ENCODE peak calls at places on chromosomes 12 and 14, in nine cellular contexts. One of them, this sample, is unnamed. For H3K27me3, the result is how much of the 10 kb centered on the place peaks cover.

GRCh38 chr12:76738824-76739579 is 24.9 kb upstream of the ZDHHC17 start:
- DNase-seq in HCT116: no peak
- DNase-seq in sigmoid colon: no peak
- DNase-seq in PC-9: no peak
- DNase-seq in GM12878: no peak
- DNase-seq in transverse colon: peak
- DNase-seq in Peyer's patch: no peak
- DNase-seq in endodermal cell: peak
- DNase-seq in thoracic aorta: no peak
- DNase-seq in this sample: no peak

GRCh38 chr12:116133609-116134214 is 143.8 kb downstream of the MED13L start:
- DNase-seq in thoracic aorta: no peak
- DNase-seq in endodermal cell: no peak
- DNase-seq in sigmoid colon: no peak
- DNase-seq in PC-9: no peak
- DNase-seq in GM12878: no peak
- DNase-seq in HCT116: no peak
- DNase-seq in Peyer's patch: no peak
- DNase-seq in transverse colon: no peak
- DNase-seq in this sample: no peak

GRCh38 chr12:97476255-97476654 is 13.7 kb downstream of the RMST start:
- DNase-seq in HCT116: no peak
- DNase-seq in thoracic aorta: no peak
- DNase-seq in Peyer's patch: no peak
- DNase-seq in endodermal cell: no peak
- DNase-seq in GM12878: no peak
- DNase-seq in sigmoid colon: no peak
- DNase-seq in transverse colon: no peak
- DNase-seq in PC-9: no peak
- DNase-seq in this sample: no peak

GRCh38 chr14:52926994-52927393 is 23.9 kb downstream of the FERMT2 start:
- DNase-seq in GM12878: no peak
- DNase-seq in thoracic aorta: no peak
- DNase-seq in endodermal cell: no peak
- DNase-seq in HCT116: no peak
- DNase-seq in PC-9: no peak
- DNase-seq in sigmoid colon: no peak
- DNase-seq in transverse colon: no peak
- DNase-seq in Peyer's patch: no peak
- DNase-seq in this sample: no peak

GRCh38 chr12:109621864-109622485 is 48.4 kb downstream of the MVK start:
- DNase-seq in HCT116: no peak
- DNase-seq in Peyer's patch: no peak
- DNase-seq in PC-9: no peak
- DNase-seq in thoracic aorta: no peak
- DNase-seq in sigmoid colon: no peak
- DNase-seq in GM12878: no peak
- DNase-seq in endodermal cell: no peak
- DNase-seq in transverse colon: no peak
- DNase-seq in this sample: no peak

GRCh38 chr14:74933925-74934435 is 10.9 kb upstream of the RPS6KL1 start:
- DNase-seq in Peyer's patch: no peak
- DNase-seq in transverse colon: no peak
- DNase-seq in HCT116: no peak
- DNase-seq in GM12878: no peak
- DNase-seq in thoracic aorta: no peak
- DNase-seq in sigmoid colon: no peak
- DNase-seq in PC-9: no peak
- DNase-seq in endodermal cell: no peak
- DNase-seq in this sample: no peak

GRCh38 chr12:121060149-121061001 is 21.3 kb upstream of the OASL start:
- DNase-seq in transverse colon: peak
- DNase-seq in HCT116: peak
- DNase-seq in GM12878: peak
- DNase-seq in thoracic aorta: no peak
- DNase-seq in Peyer's patch: peak
- DNase-seq in endodermal cell: peak
- DNase-seq in sigmoid colon: no peak
- DNase-seq in PC-9: peak
- DNase-seq in this sample: no peak

GRCh38 chr12:93662961-93663728 is 14.0 kb upstream of the CRADD start:
- DNase-seq in sigmoid colon: no peak
- DNase-seq in GM12878: no peak
- DNase-seq in endodermal cell: no peak
- DNase-seq in PC-9: no peak
- DNase-seq in HCT116: no peak
- DNase-seq in Peyer's patch: peak
- DNase-seq in thoracic aorta: no peak
- DNase-seq in transverse colon: no peak
- DNase-seq in this sample: no peak

GRCh38 chr12:15322164-15323054 is at the start of gene PTPRO:
- DNase-seq in thoracic aorta: no peak
- DNase-seq in transverse colon: no peak
- DNase-seq in GM12878: no peak
- DNase-seq in sigmoid colon: no peak
- DNase-seq in Peyer's patch: no peak
- DNase-seq in PC-9: no peak
- DNase-seq in endodermal cell: peak
- DNase-seq in HCT116: no peak
- DNase-seq in this sample: no peak

GRCh38 chr12:76685246-76685678 is 78.7 kb upstream of the ZDHHC17 start:
- DNase-seq in sigmoid colon: no peak
- DNase-seq in endodermal cell: peak
- DNase-seq in GM12878: no peak
- DNase-seq in PC-9: no peak
- DNase-seq in transverse colon: peak
- DNase-seq in thoracic aorta: no peak
- DNase-seq in Peyer's patch: no peak
- DNase-seq in HCT116: no peak
- DNase-seq in this sample: no peak

GRCh38 chr14:49969961-49970360 is 77.1 kb downstream of the ARF6 start:
- DNase-seq in Peyer's patch: no peak
- DNase-seq in GM12878: no peak
- DNase-seq in transverse colon: no peak
- DNase-seq in PC-9: no peak
- DNase-seq in HCT116: no peak
- DNase-seq in endodermal cell: no peak
- DNase-seq in thoracic aorta: no peak
- DNase-seq in sigmoid colon: no peak
- DNase-seq in this sample: no peak

GRCh38 chr14:89206426-89206825 is 210.6 kb downstream of the FOXN3 start:
- DNase-seq in Peyer's patch: no peak
- DNase-seq in PC-9: no peak
- DNase-seq in HCT116: no peak
- DNase-seq in sigmoid colon: no peak
- DNase-seq in transverse colon: no peak
- DNase-seq in GM12878: no peak
- DNase-seq in thoracic aorta: no peak
- DNase-seq in endodermal cell: no peak
- DNase-seq in this sample: no peak

GRCh38 chr12:70443274-70443673 is 77.2 kb downstream of the KCNMB4 start:
- DNase-seq in thoracic aorta: no peak
- DNase-seq in sigmoid colon: no peak
- DNase-seq in PC-9: no peak
- DNase-seq in HCT116: no peak
- DNase-seq in Peyer's patch: no peak
- DNase-seq in transverse colon: no peak
- DNase-seq in GM12878: no peak
- DNase-seq in endodermal cell: no peak
- DNase-seq in this sample: no peak

GRCh38 chr12:41709463-41710285 is 435.0 kb downstream of the GXYLT1 start:
- DNase-seq in thoracic aorta: no peak
- DNase-seq in PC-9: no peak
- DNase-seq in Peyer's patch: no peak
- DNase-seq in transverse colon: no peak
- DNase-seq in endodermal cell: no peak
- DNase-seq in sigmoid colon: no peak
- DNase-seq in GM12878: no peak
- DNase-seq in HCT116: no peak
- DNase-seq in this sample: peak

GRCh38 chr12:49945394-49946080 is 5.0 kb upstream of the AQP2 start:
- DNase-seq in transverse colon: peak
- DNase-seq in endodermal cell: peak
- DNase-seq in Peyer's patch: peak
- DNase-seq in sigmoid colon: peak
- DNase-seq in HCT116: peak
- DNase-seq in PC-9: peak
- DNase-seq in thoracic aorta: peak
- DNase-seq in GM12878: peak
- DNase-seq in this sample: peak
- H3K4me3 ChIP-seq in transverse colon: no peak
- H3K4me3 ChIP-seq in endodermal cell: peak
- H3K4me3 ChIP-seq in Peyer's patch: no peak
- H3K4me3 ChIP-seq in sigmoid colon: no peak
- H3K4me3 ChIP-seq in HCT116: no peak
- H3K4me3 ChIP-seq in PC-9: no peak
- H3K4me3 ChIP-seq in thoracic aorta: peak
- H3K4me3 ChIP-seq in GM12878: no peak
- H3K4me3 ChIP-seq in this sample: no peak

DNA sequence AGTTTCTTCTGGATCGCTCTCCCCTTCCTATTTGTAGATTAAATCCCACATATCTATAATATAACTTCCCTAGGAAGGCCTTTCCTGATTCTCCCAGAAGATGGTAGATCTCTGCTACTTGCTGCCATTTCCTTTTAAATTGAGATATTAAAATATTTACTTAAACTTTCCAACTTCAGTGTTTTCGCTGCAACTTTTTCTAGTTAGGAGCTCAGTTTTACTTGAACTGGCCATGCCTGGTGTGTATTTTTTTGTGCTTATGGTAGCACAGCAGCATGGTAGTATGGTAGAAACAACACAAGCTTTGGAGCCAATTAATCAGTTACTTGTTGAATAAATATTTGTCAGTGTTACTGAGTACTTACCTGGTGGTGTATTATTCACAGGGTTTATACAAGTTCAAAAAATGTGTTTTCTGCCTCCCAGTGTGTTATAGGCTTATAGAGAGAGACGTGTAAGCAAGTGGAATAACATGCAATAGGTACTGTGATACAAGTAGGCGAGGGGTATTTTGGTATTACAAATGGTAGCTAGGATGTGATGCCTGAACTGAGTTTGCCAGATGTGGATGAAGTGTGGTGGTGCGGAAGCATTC is 2.9 kb downstream of the POLR3B start:
- DNase-seq in sigmoid colon: no peak
- DNase-seq in Peyer's patch: no peak
- DNase-seq in HCT116: no peak
- DNase-seq in PC-9: no peak
- DNase-seq in transverse colon: no peak
- DNase-seq in endodermal cell: no peak
- DNase-seq in GM12878: no peak
- DNase-seq in thoracic aorta: no peak
- DNase-seq in this sample: no peak
- TF ChIP-seq CTCF in sigmoid colon: no peak
- TF ChIP-seq CTCF in Peyer's patch: no peak
- TF ChIP-seq CTCF in HCT116: no peak
- TF ChIP-seq CTCF in PC-9: no peak
- TF ChIP-seq CTCF in transverse colon: no peak
- TF ChIP-seq CTCF in endodermal cell: no peak
- TF ChIP-seq CTCF in GM12878: no peak
- TF ChIP-seq CTCF in thoracic aorta: no peak
- TF ChIP-seq CTCF in this sample: no peak

GRCh38 chr14:76380991-76381390 is 5.1 kb downstream of the ESRRB start:
- DNase-seq in transverse colon: no peak
- DNase-seq in sigmoid colon: no peak
- DNase-seq in endodermal cell: no peak
- DNase-seq in GM12878: no peak
- DNase-seq in HCT116: no peak
- DNase-seq in thoracic aorta: no peak
- DNase-seq in Peyer's patch: no peak
- DNase-seq in PC-9: no peak
- DNase-seq in this sample: no peak

GRCh38 chr14:76386922-76387782 is 11.2 kb downstream of the ESRRB start:
- DNase-seq in GM12878: peak
- DNase-seq in HCT116: peak
- DNase-seq in thoracic aorta: no peak
- DNase-seq in sigmoid colon: no peak
- DNase-seq in Peyer's patch: peak
- DNase-seq in PC-9: peak
- DNase-seq in endodermal cell: peak
- DNase-seq in transverse colon: peak
- DNase-seq in this sample: peak

GRCh38 chr14:76377675-76378074 is 1.7 kb downstream of the ESRRB start:
- DNase-seq in sigmoid colon: no peak
- DNase-seq in thoracic aorta: no peak
- DNase-seq in HCT116: no peak
- DNase-seq in endodermal cell: no peak
- DNase-seq in PC-9: no peak
- DNase-seq in transverse colon: no peak
- DNase-seq in GM12878: no peak
- DNase-seq in Peyer's patch: no peak
- DNase-seq in this sample: no peak

GRCh38 chr14:76381817-76382494 is 6.0 kb downstream of the ESRRB start:
- DNase-seq in sigmoid colon: no peak
- DNase-seq in Peyer's patch: no peak
- DNase-seq in endodermal cell: no peak
- DNase-seq in transverse colon: no peak
- DNase-seq in GM12878: no peak
- DNase-seq in HCT116: no peak
- DNase-seq in PC-9: no peak
- DNase-seq in thoracic aorta: no peak
- DNase-seq in this sample: no peak

DNA sequence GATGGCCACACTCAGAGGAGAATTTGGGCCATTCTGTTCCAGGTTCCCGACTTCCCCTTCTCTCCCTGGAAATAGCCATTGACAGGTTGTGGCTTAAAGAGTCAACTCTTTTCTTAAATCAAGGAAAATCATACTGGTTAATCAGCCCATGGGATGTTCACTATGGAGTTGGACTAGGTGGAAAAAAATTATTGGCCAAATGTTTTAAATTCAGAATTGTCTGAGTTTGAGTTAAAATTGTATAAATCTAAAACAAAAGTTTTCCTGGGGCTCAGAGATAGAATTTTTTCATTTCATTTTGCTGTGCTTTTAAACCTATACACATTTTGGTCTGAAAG is 6.5 kb downstream of the ESRRB start:
- DNase-seq in PC-9: no peak
- DNase-seq in endodermal cell: no peak
- DNase-seq in HCT116: no peak
- DNase-seq in transverse colon: no peak
- DNase-seq in Peyer's patch: no peak
- DNase-seq in thoracic aorta: no peak
- DNase-seq in GM12878: no peak
- DNase-seq in sigmoid colon: no peak
- DNase-seq in this sample: no peak
- H3K27me3 ChIP-seq in PC-9: half or more
- H3K27me3 ChIP-seq in endodermal cell: half or more
- H3K27me3 ChIP-seq in HCT116: half or more
- H3K27me3 ChIP-seq in transverse colon: half or more
- H3K27me3 ChIP-seq in Peyer's patch: under half
- H3K27me3 ChIP-seq in thoracic aorta: under half
- H3K27me3 ChIP-seq in GM12878: under half
- H3K27me3 ChIP-seq in sigmoid colon: half or more
- H3K27me3 ChIP-seq in this sample: half or more

DNA sequence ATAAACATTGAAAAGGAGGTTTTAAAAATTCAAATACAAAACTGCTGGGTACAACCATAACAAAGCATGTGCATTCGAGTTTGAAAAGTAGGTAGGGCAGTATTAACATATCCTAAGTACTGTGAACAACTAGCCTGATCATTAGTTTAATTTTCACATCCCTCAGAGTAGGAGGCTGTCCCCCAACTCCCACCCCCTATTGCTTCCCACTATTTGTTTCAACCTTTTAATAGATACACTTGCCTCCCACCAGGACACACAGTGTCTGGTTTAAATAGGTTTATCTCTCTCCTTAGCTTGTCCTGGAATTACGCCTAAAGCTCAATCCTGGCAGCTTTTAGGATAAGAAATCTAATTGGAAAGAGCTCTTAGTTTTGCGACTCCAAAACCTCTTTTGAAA is 2.1 kb downstream of the TAOK3 start:
- DNase-seq in thoracic aorta: no peak
- DNase-seq in PC-9: no peak
- DNase-seq in sigmoid colon: no peak
- DNase-seq in Peyer's patch: no peak
- DNase-seq in GM12878: no peak
- DNase-seq in transverse colon: no peak
- DNase-seq in HCT116: no peak
- DNase-seq in endodermal cell: no peak
- DNase-seq in this sample: no peak
- H3K4me3 ChIP-seq in thoracic aorta: peak
- H3K4me3 ChIP-seq in PC-9: peak
- H3K4me3 ChIP-seq in sigmoid colon: no peak
- H3K4me3 ChIP-seq in Peyer's patch: no peak
- H3K4me3 ChIP-seq in GM12878: peak
- H3K4me3 ChIP-seq in transverse colon: no peak
- H3K4me3 ChIP-seq in HCT116: no peak
- H3K4me3 ChIP-seq in endodermal cell: peak
- H3K4me3 ChIP-seq in this sample: peak

This sample was measured in kidney epithelial cell.